ENCODE peak calls at places on chromosomes 16 and 17, in six cellular contexts. One of them, this sample, is unnamed.

GRCh38 chr16:2163211-2163881 is 7.8 kb downstream of the TRAF7 start:
- DNase-seq in thoracic aorta: no peak
- DNase-seq in SK-N-SH: no peak
- DNase-seq in spleen: no peak
- DNase-seq in ascending aorta: no peak
- DNase-seq in HCT116: no peak
- DNase-seq in this sample: no peak

GRCh38 chr17:61335845-61336655 is 63.6 kb upstream of the TBX2 start:
- DNase-seq in thoracic aorta: no peak
- DNase-seq in SK-N-SH: peak; percentile 44
- DNase-seq in spleen: no peak
- DNase-seq in ascending aorta: no peak
- DNase-seq in HCT116: no peak
- DNase-seq in this sample: no peak

GRCh38 chr16:83187404-83187803 is 560.6 kb downstream of the CDH13 start:
- DNase-seq in thoracic aorta: no peak
- DNase-seq in SK-N-SH: no peak
- DNase-seq in spleen: no peak
- DNase-seq in ascending aorta: no peak
- DNase-seq in HCT116: no peak
- DNase-seq in this sample: no peak

GRCh38 chr16:64952177-64952576 is 169.7 kb downstream of the CDH11 start:
- DNase-seq in thoracic aorta: no peak
- DNase-seq in SK-N-SH: no peak
- DNase-seq in spleen: no peak
- DNase-seq in ascending aorta: no peak
- DNase-seq in HCT116: no peak
- DNase-seq in this sample: no peak

GRCh38 chr16:15031179-15031578 is 24.7 kb downstream of the NTAN1 start:
- DNase-seq in thoracic aorta: no peak
- DNase-seq in SK-N-SH: no peak
- DNase-seq in spleen: no peak
- DNase-seq in ascending aorta: no peak
- DNase-seq in HCT116: no peak
- DNase-seq in this sample: peak; percentile 28

GRCh38 chr16:566475-567361 is at the start of gene NHLRC4:
- DNase-seq in thoracic aorta: no peak
- DNase-seq in SK-N-SH: peak; percentile 80
- DNase-seq in spleen: peak; percentile 94
- DNase-seq in ascending aorta: no peak
- DNase-seq in HCT116: no peak
- DNase-seq in this sample: no peak

GRCh38 chr16:1929105-1929504 is 10.9 kb upstream of the HS3ST6 start:
- DNase-seq in thoracic aorta: no peak
- DNase-seq in SK-N-SH: peak; percentile 87
- DNase-seq in spleen: no peak
- DNase-seq in ascending aorta: no peak
- DNase-seq in HCT116: no peak
- DNase-seq in this sample: no peak

GRCh38 chr16:4233431-4233830 is 8.4 kb downstream of the SRL start:
- DNase-seq in thoracic aorta: no peak
- DNase-seq in SK-N-SH: no peak
- DNase-seq in spleen: no peak
- DNase-seq in ascending aorta: no peak
- DNase-seq in HCT116: no peak
- DNase-seq in this sample: no peak

GRCh38 chr16:85486256-85486915 is 126.7 kb upstream of the GSE1 start:
- DNase-seq in thoracic aorta: no peak
- DNase-seq in SK-N-SH: no peak
- DNase-seq in spleen: no peak
- DNase-seq in ascending aorta: no peak
- DNase-seq in HCT116: no peak
- DNase-seq in this sample: no peak

GRCh38 chr16:89119661-89120141 is 26.0 kb downstream of the ACSF3 start:
- DNase-seq in thoracic aorta: no peak
- DNase-seq in SK-N-SH: no peak
- DNase-seq in spleen: peak; percentile 74
- DNase-seq in ascending aorta: no peak
- DNase-seq in HCT116: no peak
- DNase-seq in this sample: peak; percentile 57

GRCh38 chr16:85372627-85373372 is 240.3 kb upstream of the GSE1 start:
- DNase-seq in thoracic aorta: peak; percentile 58
- DNase-seq in SK-N-SH: no peak
- DNase-seq in spleen: no peak
- DNase-seq in ascending aorta: peak; percentile 74
- DNase-seq in HCT116: no peak
- DNase-seq in this sample: no peak

GRCh38 chr17:35541434-35541833 is 4.0 kb upstream of the SLFN12L start:
- DNase-seq in thoracic aorta: no peak
- DNase-seq in SK-N-SH: no peak
- DNase-seq in spleen: no peak
- DNase-seq in ascending aorta: no peak
- DNase-seq in HCT116: no peak
- DNase-seq in this sample: no peak

GRCh38 chr17:27635275-27635823 is 4.4 kb downstream of the LGALS9 start:
- DNase-seq in thoracic aorta: no peak
- DNase-seq in SK-N-SH: no peak
- DNase-seq in spleen: peak; percentile 76
- DNase-seq in ascending aorta: no peak
- DNase-seq in HCT116: no peak
- DNase-seq in this sample: no peak

GRCh38 chr17:58184308-58184985 is 8.1 kb upstream of the EPX start:
- DNase-seq in thoracic aorta: no peak
- DNase-seq in SK-N-SH: peak; percentile 24
- DNase-seq in spleen: no peak
- DNase-seq in ascending aorta: no peak
- DNase-seq in HCT116: peak; percentile 55
- DNase-seq in this sample: no peak

DNA sequence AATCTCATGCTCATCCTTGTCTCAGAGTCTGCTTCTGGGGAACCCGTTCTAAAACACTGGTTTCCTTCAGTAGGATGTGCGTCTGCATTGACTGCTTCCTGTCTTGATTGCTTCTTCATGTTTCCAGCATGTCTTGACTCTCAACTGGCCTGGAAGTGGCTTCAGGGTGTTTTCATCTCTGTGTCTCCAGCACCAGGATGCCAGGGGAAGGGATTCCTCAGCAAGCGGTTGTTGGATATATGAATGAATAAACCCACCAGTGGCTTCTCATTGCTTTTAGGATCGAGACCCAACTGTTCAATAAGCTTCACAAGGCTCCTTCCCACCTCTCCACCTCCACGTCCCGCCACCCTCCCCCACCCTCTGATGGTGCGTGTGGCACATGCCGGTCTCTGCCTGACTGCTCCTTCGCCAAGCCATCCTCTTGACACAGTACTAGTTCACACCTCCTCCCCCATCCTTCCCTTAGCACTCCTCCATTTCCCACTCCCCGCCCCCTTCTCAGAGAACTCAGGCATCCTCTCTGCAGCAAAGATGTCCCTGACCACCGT is 14.1 kb upstream of the TNS4 start:
- DNase-seq in thoracic aorta: no peak
- DNase-seq in SK-N-SH: no peak
- DNase-seq in spleen: peak; percentile 77
- DNase-seq in ascending aorta: no peak
- DNase-seq in HCT116: no peak
- DNase-seq in this sample: peak; percentile 48
- H3K4me1 ChIP-seq in thoracic aorta: no peaks in the 10 kb centered on the region
- H3K4me1 ChIP-seq in SK-N-SH: peaks cover 14% of the 10 kb centered on the region
- H3K4me1 ChIP-seq in spleen: peaks cover 25% of the 10 kb centered on the region
- H3K4me1 ChIP-seq in ascending aorta: no peaks in the 10 kb centered on the region
- H3K4me1 ChIP-seq in HCT116: peaks cover 100% of the 10 kb centered on the region
- H3K4me1 ChIP-seq in this sample: peaks cover 36% of the 10 kb centered on the region

GRCh38 chr16:87680272-87680644 is 78.0 kb downstream of the JPH3 start:
- DNase-seq in thoracic aorta: no peak
- DNase-seq in SK-N-SH: no peak
- DNase-seq in spleen: no peak
- DNase-seq in ascending aorta: no peak
- DNase-seq in HCT116: no peak
- DNase-seq in this sample: no peak

GRCh38 chr16:87677830-87678229 is 75.5 kb downstream of the JPH3 start:
- DNase-seq in thoracic aorta: no peak
- DNase-seq in SK-N-SH: no peak
- DNase-seq in spleen: no peak
- DNase-seq in ascending aorta: no peak
- DNase-seq in HCT116: no peak
- DNase-seq in this sample: no peak

GRCh38 chr16:87679593-87680271 is 77.4 kb downstream of the JPH3 start:
- DNase-seq in thoracic aorta: no peak
- DNase-seq in SK-N-SH: no peak
- DNase-seq in spleen: no peak
- DNase-seq in ascending aorta: no peak
- DNase-seq in HCT116: no peak
- DNase-seq in this sample: no peak

GRCh38 chr16:87681990-87682570 is 79.8 kb downstream of the JPH3 start:
- DNase-seq in thoracic aorta: no peak
- DNase-seq in SK-N-SH: no peak
- DNase-seq in spleen: no peak
- DNase-seq in ascending aorta: no peak
- DNase-seq in HCT116: peak; percentile 10
- DNase-seq in this sample: no peak

GRCh38 chr16:87678618-87679017 is 76.3 kb downstream of the JPH3 start:
- DNase-seq in thoracic aorta: no peak
- DNase-seq in SK-N-SH: no peak
- DNase-seq in spleen: no peak
- DNase-seq in ascending aorta: no peak
- DNase-seq in HCT116: no peak
- DNase-seq in this sample: no peak
- TF ChIP-seq CTCF in thoracic aorta: no peak
- TF ChIP-seq CTCF in SK-N-SH: peak; percentile 30
- TF ChIP-seq CTCF in spleen: no peak
- TF ChIP-seq CTCF in ascending aorta: no peak
- TF ChIP-seq CTCF in HCT116: no peak
- TF ChIP-seq CTCF in this sample: no peak

DNA sequence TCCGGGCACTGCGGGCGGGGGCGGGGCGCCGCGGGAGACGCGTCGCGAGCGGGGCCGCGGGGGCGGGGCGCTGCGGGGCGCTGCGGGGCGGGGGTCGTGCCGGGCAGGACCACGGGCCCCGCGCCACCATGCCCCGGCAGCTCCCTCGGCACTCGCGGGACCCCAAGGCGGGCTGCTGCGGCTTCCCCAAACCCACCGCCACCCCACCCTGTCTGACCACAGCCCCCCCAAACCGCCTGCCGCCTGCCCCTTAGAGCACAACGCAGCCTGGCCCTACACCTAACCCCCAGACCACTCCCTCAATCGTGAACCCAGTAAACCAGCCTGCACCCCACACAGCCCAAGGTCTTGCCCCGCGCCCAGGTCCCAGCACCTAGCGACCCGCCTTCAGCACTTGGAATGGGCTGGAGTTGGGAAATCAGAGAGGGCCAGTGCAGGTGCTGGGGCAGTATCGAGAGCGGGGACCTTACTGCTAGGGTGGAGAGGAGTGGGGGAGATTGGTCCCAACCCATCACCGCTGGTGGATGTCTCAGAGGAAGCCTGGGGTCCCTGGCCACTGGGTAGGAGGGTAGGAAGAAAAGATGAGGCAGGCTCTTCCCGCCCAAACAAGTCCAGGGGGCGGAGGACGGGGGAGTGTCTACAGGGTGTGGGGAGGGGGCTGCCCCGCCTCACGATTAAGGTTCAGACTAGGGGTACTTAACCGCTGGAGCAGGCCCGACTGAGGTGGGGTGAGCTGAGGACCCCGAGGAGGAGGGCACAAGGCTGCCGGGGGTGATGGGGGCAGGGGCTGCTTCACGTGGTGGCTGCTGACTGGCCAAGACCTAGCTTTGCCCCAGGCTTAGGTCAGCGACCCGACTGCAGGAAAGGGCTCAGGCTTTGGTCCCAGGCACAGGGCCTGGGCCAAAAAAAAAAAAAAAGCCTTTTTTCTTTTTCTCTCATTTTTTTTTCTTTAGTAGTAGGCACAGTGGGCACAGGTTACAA is 539 bp upstream of the VAMP2 start:
- DNase-seq in thoracic aorta: no peak
- DNase-seq in SK-N-SH: peak; percentile 93
- DNase-seq in spleen: peak; percentile 87
- DNase-seq in ascending aorta: no peak
- DNase-seq in HCT116: no peak
- DNase-seq in this sample: peak; percentile 75
- H3K4me1 ChIP-seq in thoracic aorta: peaks cover 28% of the 10 kb centered on the region
- H3K4me1 ChIP-seq in SK-N-SH: peaks cover 29% of the 10 kb centered on the region
- H3K4me1 ChIP-seq in spleen: peaks cover 56% of the 10 kb centered on the region
- H3K4me1 ChIP-seq in ascending aorta: peaks cover 21% of the 10 kb centered on the region
- H3K4me1 ChIP-seq in HCT116: peaks cover 59% of the 10 kb centered on the region
- H3K4me1 ChIP-seq in this sample: peaks cover 40% of the 10 kb centered on the region

DNA sequence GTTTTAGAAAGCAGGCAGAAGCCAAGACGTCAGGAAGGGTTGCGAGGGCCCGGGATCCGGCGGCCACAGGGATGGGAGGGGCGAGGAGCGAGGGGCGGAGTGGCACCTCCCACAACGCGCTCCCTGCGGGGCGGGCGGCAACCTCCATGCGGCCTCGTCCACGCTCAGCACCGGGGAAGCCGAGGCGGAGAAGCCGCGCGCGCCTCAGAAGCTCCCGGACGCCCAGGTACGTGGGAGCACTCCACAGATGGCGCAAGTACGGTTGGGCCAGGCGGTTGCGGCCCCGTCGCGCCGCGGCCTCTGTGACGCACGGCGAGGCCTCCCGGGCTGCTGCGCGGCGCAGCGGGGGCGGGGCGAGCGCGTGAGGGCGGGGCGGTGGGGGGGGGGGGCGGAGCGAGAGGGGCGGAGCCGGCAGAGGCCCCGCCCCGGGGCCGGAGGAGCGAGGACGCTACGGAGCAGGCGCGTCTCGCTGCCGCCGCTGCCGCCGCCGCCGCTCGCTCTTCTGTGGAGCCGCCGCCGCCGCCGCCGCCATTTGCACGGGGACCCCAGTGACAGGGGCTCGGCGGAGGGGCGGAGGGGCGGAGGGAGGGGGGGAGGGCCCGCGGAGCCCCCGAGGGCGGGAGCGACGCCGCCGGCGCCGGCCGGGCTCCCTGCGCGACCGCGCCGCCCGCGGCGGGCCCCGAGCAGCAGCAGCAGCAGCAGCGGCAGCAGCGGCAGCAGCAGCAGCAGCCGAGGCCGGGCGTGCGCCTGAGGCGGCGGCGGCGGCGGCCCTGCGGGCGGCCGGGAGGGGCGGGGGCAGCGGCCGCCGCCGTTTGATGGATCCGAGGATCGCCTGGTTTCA is at the start of gene TENT4B:
- DNase-seq in thoracic aorta: peak; percentile 31
- DNase-seq in SK-N-SH: peak; percentile 99
- DNase-seq in spleen: peak; percentile 98
- DNase-seq in ascending aorta: peak; percentile 24
- DNase-seq in HCT116: peak; percentile 61
- DNase-seq in this sample: peak; percentile 95
- TF ChIP-seq CTCF in thoracic aorta: no peak
- TF ChIP-seq CTCF in SK-N-SH: no peak
- TF ChIP-seq CTCF in spleen: no peak
- TF ChIP-seq CTCF in ascending aorta: no peak
- TF ChIP-seq CTCF in HCT116: no peak
- TF ChIP-seq CTCF in this sample: no peak